ENCODE peak calls at places on chromosomes 12 and 14, in four cellular contexts. One of them, this sample, is unnamed.

GRCh38 chr14:77296906-77297305 is 23.8 kb downstream of the POMT2 start:
- DNase-seq in B cell: no peak
- DNase-seq in amniotic epithelial cell: no peak
- DNase-seq in NCI-H1417 treated with DMSO at 0.1 percent for 48 hours: no peak
- DNase-seq in this sample: no peak

GRCh38 chr14:51449666-51450061 is 202.0 kb upstream of the FRMD6 start:
- DNase-seq in amniotic epithelial cell: no peak
- DNase-seq in NCI-H1417 treated with DMSO at 0.1 percent for 48 hours: no peak
- DNase-seq in B cell: no peak
- DNase-seq in this sample: no peak

GRCh38 chr14:94671870-94672444 is 59.8 kb downstream of the SERPINA3 start:
- DNase-seq in B cell: no peak
- DNase-seq in amniotic epithelial cell: no peak
- DNase-seq in NCI-H1417 treated with DMSO at 0.1 percent for 48 hours: no peak
- DNase-seq in this sample: no peak

GRCh38 chr12:5925646-5926045 is 19.4 kb downstream of the ANO2 start:
- DNase-seq in NCI-H1417 treated with DMSO at 0.1 percent for 48 hours: no peak
- DNase-seq in amniotic epithelial cell: no peak
- DNase-seq in B cell: no peak
- DNase-seq in this sample: no peak

GRCh38 chr12:116582610-116583009 is 23.4 kb downstream of the MAP1LC3B2 start:
- DNase-seq in NCI-H1417 treated with DMSO at 0.1 percent for 48 hours: no peak
- DNase-seq in B cell: no peak
- DNase-seq in amniotic epithelial cell: peak; percentile 93
- DNase-seq in this sample: no peak

GRCh38 chr12:130162267-130162666 is at the start of gene FZD10:
- DNase-seq in B cell: no peak
- DNase-seq in amniotic epithelial cell: no peak
- DNase-seq in NCI-H1417 treated with DMSO at 0.1 percent for 48 hours: no peak
- DNase-seq in this sample: no peak

GRCh38 chr14:103259801-103260628 is 74.0 kb upstream of the EIF5 start:
- DNase-seq in B cell: no peak
- DNase-seq in NCI-H1417 treated with DMSO at 0.1 percent for 48 hours: no peak
- DNase-seq in amniotic epithelial cell: no peak
- DNase-seq in this sample: no peak

GRCh38 chr14:79279645-79280399 is 931.5 kb downstream of the DIO2 start:
- DNase-seq in amniotic epithelial cell: peak; percentile 5
- DNase-seq in B cell: no peak
- DNase-seq in NCI-H1417 treated with DMSO at 0.1 percent for 48 hours: no peak
- DNase-seq in this sample: no peak

GRCh38 chr14:69664865-69665526 is 53.6 kb downstream of the SUSD6 start:
- DNase-seq in B cell: peak; percentile 39
- DNase-seq in amniotic epithelial cell: no peak
- DNase-seq in NCI-H1417 treated with DMSO at 0.1 percent for 48 hours: no peak
- DNase-seq in this sample: no peak

GRCh38 chr14:102568115-102568614 is 24.3 kb upstream of the RCOR1 start:
- DNase-seq in amniotic epithelial cell: no peak
- DNase-seq in B cell: peak; percentile 42
- DNase-seq in NCI-H1417 treated with DMSO at 0.1 percent for 48 hours: no peak
- DNase-seq in this sample: no peak

GRCh38 chr12:121718653-121719239 is 6.2 kb downstream of the TMEM120B start:
- DNase-seq in NCI-H1417 treated with DMSO at 0.1 percent for 48 hours: no peak
- DNase-seq in B cell: no peak
- DNase-seq in amniotic epithelial cell: no peak
- DNase-seq in this sample: no peak

GRCh38 chr12:82182601-82183000 is 175.6 kb downstream of the CCDC59 start:
- DNase-seq in B cell: no peak
- DNase-seq in NCI-H1417 treated with DMSO at 0.1 percent for 48 hours: no peak
- DNase-seq in amniotic epithelial cell: no peak
- DNase-seq in this sample: no peak

GRCh38 chr14:21197418-21198205 is 41.7 kb upstream of the OR5AU1 start:
- DNase-seq in NCI-H1417 treated with DMSO at 0.1 percent for 48 hours: no peak
- DNase-seq in B cell: no peak
- DNase-seq in amniotic epithelial cell: peak; percentile 36
- DNase-seq in this sample: no peak

GRCh38 chr14:25121342-25122129 is 71.6 kb upstream of the STXBP6 start:
- DNase-seq in amniotic epithelial cell: peak; percentile 87
- DNase-seq in NCI-H1417 treated with DMSO at 0.1 percent for 48 hours: no peak
- DNase-seq in B cell: no peak
- DNase-seq in this sample: no peak

GRCh38 chr12:54173906-54174471 is 14.8 kb downstream of the SMUG1 start:
- DNase-seq in NCI-H1417 treated with DMSO at 0.1 percent for 48 hours: no peak
- DNase-seq in B cell: no peak
- DNase-seq in amniotic epithelial cell: no peak
- DNase-seq in this sample: no peak

This sample was measured in immature natural killer cell.